ENCODE peak calls at places on chromosome 12, in five cellular contexts. I, W, H, R and U are unnamed samples.

GRCh38 chr12:7271904-7272303 is 32.0 kb upstream of the ACSM4 start:
- DNase-seq in R (no peak), I (no peak), H (no peak), W (no peak), U (no peak)

GRCh38 chr12:30329281-30329680 is 366.4 kb downstream of the IPO8 start:
- DNase-seq in R (no peak), H (no peak), W (no peak), I (no peak), U (no peak)

GRCh38 chr12:90987520-90987919 is 17.3 kb downstream of the EPYC start:
- DNase-seq in I (no peak), W (no peak), R (no peak), H (no peak), U (no peak)

GRCh38 chr12:59874781-59875180 is 279.0 kb downstream of the SLC16A7 start:
- DNase-seq in H (no peak), W (no peak), I (no peak), R (no peak), U (no peak)

GRCh38 chr12:9111525-9111924 is 4.2 kb downstream of the A2M start:
- DNase-seq in R (no peak), I (no peak), W (no peak), H (no peak), U (no peak)

GRCh38 chr12:50452795-50453194 is 52.0 kb upstream of the DIP2B start:
- DNase-seq in H (no peak), R (no peak), W (no peak), I (no peak), U (no peak)

GRCh38 chr12:28497889-28498411 is 307.7 kb downstream of the CCDC91 start:
- DNase-seq in I (no peak), R (no peak), H (no peak), W (no peak), U (no peak)

GRCh38 chr12:8953773-8954402 is 4.4 kb upstream of the M6PR start:
- DNase-seq in W (no peak), I (no peak), H (no peak), R (peak), U (no peak)

GRCh38 chr12:122834921-122835692 is at the start of gene HIP1R:
- DNase-seq in I (peak), R (peak), H (no peak), W (peak), U (peak)